ENCODE peak calls at places on chromosomes 5 and 9, in ten cellular contexts. One of them, this sample, is unnamed.

GRCh38 chr9:124280176-124280691 is 22.5 kb downstream of the NEK6 start:
- DNase-seq in HFF-Myc: no peak
- DNase-seq in epithelial cell of esophagus: peak
- DNase-seq in spleen: no peak
- DNase-seq in aorta: peak
- DNase-seq in T-helper 17 cell: no peak
- DNase-seq in nucleus accumbens: no peak
- DNase-seq in NCI-H1417: no peak
- DNase-seq in T-cell: no peak
- DNase-seq in HEK293T: no peak
- DNase-seq in this sample: no peak

GRCh38 chr9:89635007-89635742 is 30.4 kb downstream of the GADD45G start:
- DNase-seq in HFF-Myc: no peak
- DNase-seq in epithelial cell of esophagus: peak
- DNase-seq in spleen: peak
- DNase-seq in aorta: no peak
- DNase-seq in T-helper 17 cell: no peak
- DNase-seq in nucleus accumbens: no peak
- DNase-seq in NCI-H1417: peak
- DNase-seq in T-cell: no peak
- DNase-seq in HEK293T: no peak
- DNase-seq in this sample: peak

GRCh38 chr9:117101003-117101402 is 313.9 kb downstream of the ASTN2 start:
- DNase-seq in HFF-Myc: no peak
- DNase-seq in epithelial cell of esophagus: no peak
- DNase-seq in spleen: no peak
- DNase-seq in aorta: no peak
- DNase-seq in T-helper 17 cell: no peak
- DNase-seq in nucleus accumbens: no peak
- DNase-seq in NCI-H1417: no peak
- DNase-seq in T-cell: no peak
- DNase-seq in HEK293T: no peak
- DNase-seq in this sample: no peak

GRCh38 chr5:114327987-114328386 is 33.9 kb upstream of the KCNN2 start:
- DNase-seq in HFF-Myc: no peak
- DNase-seq in epithelial cell of esophagus: no peak
- DNase-seq in spleen: no peak
- DNase-seq in aorta: no peak
- DNase-seq in T-helper 17 cell: no peak
- DNase-seq in nucleus accumbens: no peak
- DNase-seq in NCI-H1417: no peak
- DNase-seq in T-cell: no peak
- DNase-seq in HEK293T: no peak
- DNase-seq in this sample: no peak

GRCh38 chr5:16690243-16690839 is 73.5 kb upstream of the RETREG1 start:
- DNase-seq in HFF-Myc: no peak
- DNase-seq in epithelial cell of esophagus: peak
- DNase-seq in spleen: no peak
- DNase-seq in aorta: no peak
- DNase-seq in T-helper 17 cell: no peak
- DNase-seq in nucleus accumbens: no peak
- DNase-seq in NCI-H1417: no peak
- DNase-seq in T-cell: no peak
- DNase-seq in HEK293T: peak
- DNase-seq in this sample: no peak

GRCh38 chr9:35793461-35793860 is 2.1 kb downstream of the NPR2 start:
- DNase-seq in HFF-Myc: no peak
- DNase-seq in epithelial cell of esophagus: no peak
- DNase-seq in spleen: no peak
- DNase-seq in aorta: no peak
- DNase-seq in T-helper 17 cell: no peak
- DNase-seq in nucleus accumbens: no peak
- DNase-seq in NCI-H1417: no peak
- DNase-seq in T-cell: no peak
- DNase-seq in HEK293T: no peak
- DNase-seq in this sample: no peak

GRCh38 chr9:122371851-122372250 is 1.0 kb downstream of the PTGS1 start:
- DNase-seq in HFF-Myc: no peak
- DNase-seq in epithelial cell of esophagus: no peak
- DNase-seq in spleen: peak
- DNase-seq in aorta: no peak
- DNase-seq in T-helper 17 cell: no peak
- DNase-seq in nucleus accumbens: no peak
- DNase-seq in NCI-H1417: no peak
- DNase-seq in T-cell: no peak
- DNase-seq in HEK293T: no peak
- DNase-seq in this sample: no peak

GRCh38 chr9:33924978-33925797 is 108.2 kb downstream of the UBE2R2 start:
- DNase-seq in HFF-Myc: no peak
- DNase-seq in epithelial cell of esophagus: peak
- DNase-seq in spleen: no peak
- DNase-seq in aorta: no peak
- DNase-seq in T-helper 17 cell: no peak
- DNase-seq in nucleus accumbens: peak
- DNase-seq in NCI-H1417: peak
- DNase-seq in T-cell: no peak
- DNase-seq in HEK293T: peak
- DNase-seq in this sample: no peak

GRCh38 chr9:126763130-126763764 is 41.6 kb upstream of the ZBTB43 start:
- DNase-seq in HFF-Myc: no peak
- DNase-seq in epithelial cell of esophagus: peak
- DNase-seq in spleen: no peak
- DNase-seq in aorta: no peak
- DNase-seq in T-helper 17 cell: no peak
- DNase-seq in nucleus accumbens: no peak
- DNase-seq in NCI-H1417: no peak
- DNase-seq in T-cell: no peak
- DNase-seq in HEK293T: no peak
- DNase-seq in this sample: no peak